ENCODE peak calls at places on chromosomes 6 and 20, in six cellular contexts. One of them, this sample, is unnamed.

GRCh38 chr6:110527516-110527915 is 51.1 kb upstream of the SLC22A16 start:
- DNase-seq in endothelial cell of umbilical vein: peak; percentile 39
- DNase-seq in HCT116: no peak
- DNase-seq in ascending aorta: no peak
- DNase-seq in CD8-positive, alpha-beta memory T cell: no peak
- DNase-seq in tibial nerve: no peak
- DNase-seq in this sample: no peak

GRCh38 chr6:134647861-134648260 is 302.0 kb downstream of the ALDH8A1 start:
- DNase-seq in endothelial cell of umbilical vein: no peak
- DNase-seq in HCT116: no peak
- DNase-seq in ascending aorta: no peak
- DNase-seq in CD8-positive, alpha-beta memory T cell: no peak
- DNase-seq in tibial nerve: no peak
- DNase-seq in this sample: no peak

GRCh38 chr6:137699036-137699683 is 167.9 kb upstream of the TNFAIP3 start:
- DNase-seq in endothelial cell of umbilical vein: no peak
- DNase-seq in HCT116: no peak
- DNase-seq in ascending aorta: no peak
- DNase-seq in CD8-positive, alpha-beta memory T cell: no peak
- DNase-seq in tibial nerve: no peak
- DNase-seq in this sample: no peak

GRCh38 chr6:20348091-20348490 is 53.6 kb upstream of the E2F3 start:
- DNase-seq in endothelial cell of umbilical vein: no peak
- DNase-seq in HCT116: no peak
- DNase-seq in ascending aorta: no peak
- DNase-seq in CD8-positive, alpha-beta memory T cell: no peak
- DNase-seq in tibial nerve: no peak
- DNase-seq in this sample: no peak

GRCh38 chr20:17490501-17490900 is 40.7 kb downstream of the BFSP1 start:
- DNase-seq in endothelial cell of umbilical vein: no peak
- DNase-seq in HCT116: no peak
- DNase-seq in ascending aorta: peak; percentile 35
- DNase-seq in CD8-positive, alpha-beta memory T cell: no peak
- DNase-seq in tibial nerve: no peak
- DNase-seq in this sample: no peak

GRCh38 chr6:19712012-19712688 is 125.0 kb upstream of the ID4 start:
- DNase-seq in endothelial cell of umbilical vein: no peak
- DNase-seq in HCT116: no peak
- DNase-seq in ascending aorta: no peak
- DNase-seq in CD8-positive, alpha-beta memory T cell: no peak
- DNase-seq in tibial nerve: no peak
- DNase-seq in this sample: no peak

GRCh38 chr20:62860391-62860923 is 1.2 kb downstream of the TCFL5 start:
- DNase-seq in endothelial cell of umbilical vein: peak; percentile 52
- DNase-seq in HCT116: no peak
- DNase-seq in ascending aorta: no peak
- DNase-seq in CD8-positive, alpha-beta memory T cell: no peak
- DNase-seq in tibial nerve: no peak
- DNase-seq in this sample: no peak

GRCh38 chr20:1943267-1944002 is 48.2 kb downstream of the SIRPA start:
- DNase-seq in endothelial cell of umbilical vein: no peak
- DNase-seq in HCT116: no peak
- DNase-seq in ascending aorta: peak; percentile 83
- DNase-seq in CD8-positive, alpha-beta memory T cell: no peak
- DNase-seq in tibial nerve: peak; percentile 45
- DNase-seq in this sample: no peak

GRCh38 chr6:26439552-26440125 is 665 bp upstream of the BTN3A3 start:
- DNase-seq in endothelial cell of umbilical vein: no peak
- DNase-seq in HCT116: no peak
- DNase-seq in ascending aorta: no peak
- DNase-seq in CD8-positive, alpha-beta memory T cell: peak; percentile 4
- DNase-seq in tibial nerve: no peak
- DNase-seq in this sample: no peak

GRCh38 chr6:76818451-76818850 is 644.8 kb downstream of the HTR1B start:
- DNase-seq in endothelial cell of umbilical vein: no peak
- DNase-seq in HCT116: no peak
- DNase-seq in ascending aorta: no peak
- DNase-seq in CD8-positive, alpha-beta memory T cell: no peak
- DNase-seq in tibial nerve: no peak
- DNase-seq in this sample: no peak

GRCh38 chr6:139323511-139324445 is 32.0 kb upstream of the TXLNB start:
- DNase-seq in endothelial cell of umbilical vein: peak; percentile 71
- DNase-seq in HCT116: no peak
- DNase-seq in ascending aorta: peak; percentile 88
- DNase-seq in CD8-positive, alpha-beta memory T cell: peak; percentile 85
- DNase-seq in tibial nerve: peak; percentile 51
- DNase-seq in this sample: peak; percentile 51

GRCh38 chr6:89530982-89531381 is 98.0 kb downstream of the ANKRD6 start:
- DNase-seq in endothelial cell of umbilical vein: no peak
- DNase-seq in HCT116: no peak
- DNase-seq in ascending aorta: no peak
- DNase-seq in CD8-positive, alpha-beta memory T cell: no peak
- DNase-seq in tibial nerve: no peak
- DNase-seq in this sample: no peak

GRCh38 chr6:111565316-111566221 is 40.1 kb downstream of the TRAF3IP2 start:
- DNase-seq in endothelial cell of umbilical vein: no peak
- DNase-seq in HCT116: no peak
- DNase-seq in ascending aorta: no peak
- DNase-seq in CD8-positive, alpha-beta memory T cell: no peak
- DNase-seq in tibial nerve: no peak
- DNase-seq in this sample: no peak

GRCh38 chr20:61779176-61779965 is 286.3 kb downstream of the TAF4 start:
- DNase-seq in endothelial cell of umbilical vein: no peak
- DNase-seq in HCT116: no peak
- DNase-seq in ascending aorta: no peak
- DNase-seq in CD8-positive, alpha-beta memory T cell: no peak
- DNase-seq in tibial nerve: no peak
- DNase-seq in this sample: no peak

GRCh38 chr20:881051-881820 is 34.9 kb downstream of the ANGPT4 start:
- DNase-seq in endothelial cell of umbilical vein: peak; percentile 25
- DNase-seq in HCT116: peak; percentile 74
- DNase-seq in ascending aorta: no peak
- DNase-seq in CD8-positive, alpha-beta memory T cell: no peak
- DNase-seq in tibial nerve: no peak
- DNase-seq in this sample: no peak

GRCh38 chr20:20821496-20822260 is 109.2 kb upstream of the RALGAPA2 start:
- DNase-seq in endothelial cell of umbilical vein: no peak
- DNase-seq in HCT116: no peak
- DNase-seq in ascending aorta: no peak
- DNase-seq in CD8-positive, alpha-beta memory T cell: no peak
- DNase-seq in tibial nerve: no peak
- DNase-seq in this sample: no peak

GRCh38 chr6:11971154-11971553 is 41.0 kb upstream of the HIVEP1 start:
- DNase-seq in endothelial cell of umbilical vein: no peak
- DNase-seq in HCT116: no peak
- DNase-seq in ascending aorta: no peak
- DNase-seq in CD8-positive, alpha-beta memory T cell: no peak
- DNase-seq in tibial nerve: no peak
- DNase-seq in this sample: peak; percentile 64
- H3K4me3 ChIP-seq in endothelial cell of umbilical vein: no peak overlapping the region
- H3K4me3 ChIP-seq in HCT116: no peak overlapping the region
- H3K4me3 ChIP-seq in ascending aorta: no peak overlapping the region
- H3K4me3 ChIP-seq in CD8-positive, alpha-beta memory T cell: no peak overlapping the region
- H3K4me3 ChIP-seq in tibial nerve: no peak overlapping the region
- H3K4me3 ChIP-seq in this sample: no peak overlapping the region

GRCh38 chr6:113089056-113089455 is 741.9 kb downstream of the RFPL4B start:
- DNase-seq in endothelial cell of umbilical vein: no peak
- DNase-seq in HCT116: no peak
- DNase-seq in ascending aorta: no peak
- DNase-seq in CD8-positive, alpha-beta memory T cell: no peak
- DNase-seq in tibial nerve: no peak
- DNase-seq in this sample: no peak

GRCh38 chr6:113082691-113083090 is 735.6 kb downstream of the RFPL4B start:
- DNase-seq in endothelial cell of umbilical vein: peak; percentile 9
- DNase-seq in HCT116: no peak
- DNase-seq in ascending aorta: no peak
- DNase-seq in CD8-positive, alpha-beta memory T cell: no peak
- DNase-seq in tibial nerve: no peak
- DNase-seq in this sample: no peak

GRCh38 chr6:113078791-113079190 is 731.7 kb downstream of the RFPL4B start:
- DNase-seq in endothelial cell of umbilical vein: peak; percentile 44
- DNase-seq in HCT116: no peak
- DNase-seq in ascending aorta: no peak
- DNase-seq in CD8-positive, alpha-beta memory T cell: no peak
- DNase-seq in tibial nerve: no peak
- DNase-seq in this sample: no peak

DNA sequence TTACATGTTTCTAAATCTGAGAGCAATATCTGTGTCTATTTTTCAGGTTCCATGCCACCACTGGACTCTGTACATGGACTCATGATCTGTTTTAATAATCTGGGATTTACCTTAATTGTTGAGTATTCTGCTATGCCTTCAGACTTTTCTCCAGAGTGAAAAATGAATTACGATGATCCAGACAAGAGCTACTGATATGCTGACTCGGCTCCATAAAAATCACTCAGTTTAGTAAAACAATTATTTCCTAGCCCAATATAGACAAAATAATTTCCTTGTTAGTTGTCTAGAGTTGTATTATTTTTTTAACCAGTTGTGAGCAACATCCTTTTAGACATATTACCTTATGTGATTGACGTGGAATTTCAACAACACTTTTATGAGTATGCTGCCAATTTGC is 736.8 kb downstream of the RFPL4B start:
- DNase-seq in endothelial cell of umbilical vein: no peak
- DNase-seq in HCT116: no peak
- DNase-seq in ascending aorta: no peak
- DNase-seq in CD8-positive, alpha-beta memory T cell: no peak
- DNase-seq in tibial nerve: no peak
- DNase-seq in this sample: no peak
- H3K4me1 ChIP-seq in endothelial cell of umbilical vein: no peaks in the 10 kb centered on the region
- H3K4me1 ChIP-seq in HCT116: no peaks in the 10 kb centered on the region
- H3K4me1 ChIP-seq in ascending aorta: no peaks in the 10 kb centered on the region
- H3K4me1 ChIP-seq in CD8-positive, alpha-beta memory T cell: no peaks in the 10 kb centered on the region
- H3K4me1 ChIP-seq in tibial nerve: no peaks in the 10 kb centered on the region
- H3K4me1 ChIP-seq in this sample: no peaks in the 10 kb centered on the region

DNA sequence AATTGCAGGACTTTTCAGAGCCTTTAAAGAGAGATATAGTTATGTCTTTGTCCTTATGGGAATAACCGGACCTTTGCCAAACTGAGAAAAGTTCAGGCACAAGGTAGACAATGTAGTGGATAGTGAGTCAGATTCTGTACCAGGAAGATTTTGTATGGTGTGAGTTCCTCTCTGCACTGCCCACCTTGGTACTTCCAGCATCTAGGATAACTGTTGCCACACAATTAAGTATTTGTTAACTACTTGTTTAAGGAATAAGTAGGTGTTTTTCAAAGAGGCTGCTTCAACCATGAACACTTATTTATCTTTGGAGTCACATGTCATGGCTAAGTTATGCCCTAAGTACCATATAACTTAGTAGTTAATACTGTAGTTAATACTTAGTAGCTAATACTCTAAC is 131.8 kb upstream of the DOK5 start:
- DNase-seq in endothelial cell of umbilical vein: no peak
- DNase-seq in HCT116: no peak
- DNase-seq in ascending aorta: no peak
- DNase-seq in CD8-positive, alpha-beta memory T cell: no peak
- DNase-seq in tibial nerve: no peak
- DNase-seq in this sample: no peak
- H3K4me3 ChIP-seq in endothelial cell of umbilical vein: no peak overlapping the region
- H3K4me3 ChIP-seq in HCT116: no peak overlapping the region
- H3K4me3 ChIP-seq in ascending aorta: no peak overlapping the region
- H3K4me3 ChIP-seq in CD8-positive, alpha-beta memory T cell: no peak overlapping the region
- H3K4me3 ChIP-seq in tibial nerve: no peak overlapping the region
- H3K4me3 ChIP-seq in this sample: no peak overlapping the region

GRCh38 chr6:117890172-117890571 is 16.9 kb upstream of the SLC35F1 start:
- DNase-seq in endothelial cell of umbilical vein: no peak
- DNase-seq in HCT116: no peak
- DNase-seq in ascending aorta: no peak
- DNase-seq in CD8-positive, alpha-beta memory T cell: no peak
- DNase-seq in tibial nerve: no peak
- DNase-seq in this sample: no peak
- H3K4me1 ChIP-seq in endothelial cell of umbilical vein: no peaks in the 10 kb centered on the region
- H3K4me1 ChIP-seq in HCT116: no peaks in the 10 kb centered on the region
- H3K4me1 ChIP-seq in ascending aorta: no peaks in the 10 kb centered on the region
- H3K4me1 ChIP-seq in CD8-positive, alpha-beta memory T cell: no peaks in the 10 kb centered on the region
- H3K4me1 ChIP-seq in tibial nerve: no peaks in the 10 kb centered on the region
- H3K4me1 ChIP-seq in this sample: no peaks in the 10 kb centered on the region